ENCODE peak calls at places on chromosome 2, in seven cellular contexts. One of them, this sample, is unnamed.
A peak's percentile ranks its signal among the peaks of the same experiment; 100 is the strongest.

GRCh38 chr2:72770879-72771461 is 54.9 kb downstream of the EXOC6B start:
- DNase-seq in H9: no peak
- DNase-seq in colonic mucosa: peak; percentile 78
- DNase-seq in astrocyte: peak; percentile 36
- DNase-seq in K562: peak; percentile 41
- DNase-seq in mammary epithelial cell: peak; percentile 60
- DNase-seq in adipocyte: peak; percentile 93
- DNase-seq in this sample: peak; percentile 84

GRCh38 chr2:150997066-150997465 is 264.6 kb downstream of the RBM43 start:
- DNase-seq in colonic mucosa: no peak
- DNase-seq in astrocyte: no peak
- DNase-seq in adipocyte: peak; percentile 10
- DNase-seq in K562: no peak
- DNase-seq in H9: no peak
- DNase-seq in mammary epithelial cell: no peak
- DNase-seq in this sample: no peak

GRCh38 chr2:61722311-61722710 is 131.5 kb downstream of the FAM161A start:
- DNase-seq in mammary epithelial cell: no peak
- DNase-seq in astrocyte: no peak
- DNase-seq in colonic mucosa: no peak
- DNase-seq in H9: no peak
- DNase-seq in adipocyte: no peak
- DNase-seq in K562: no peak
- DNase-seq in this sample: no peak

GRCh38 chr2:2896011-2896410 is 481.6 kb downstream of the EIPR1 start:
- DNase-seq in colonic mucosa: no peak
- DNase-seq in astrocyte: no peak
- DNase-seq in K562: no peak
- DNase-seq in adipocyte: no peak
- DNase-seq in mammary epithelial cell: no peak
- DNase-seq in H9: no peak
- DNase-seq in this sample: no peak

GRCh38 chr2:58812766-58813344 is 571.7 kb upstream of the FANCL start:
- DNase-seq in K562: no peak
- DNase-seq in astrocyte: no peak
- DNase-seq in mammary epithelial cell: no peak
- DNase-seq in adipocyte: no peak
- DNase-seq in H9: no peak
- DNase-seq in colonic mucosa: no peak
- DNase-seq in this sample: no peak

GRCh38 chr2:120977582-120978358 is 242.1 kb downstream of the GLI2 start:
- DNase-seq in H9: no peak
- DNase-seq in K562: no peak
- DNase-seq in adipocyte: no peak
- DNase-seq in astrocyte: no peak
- DNase-seq in mammary epithelial cell: no peak
- DNase-seq in colonic mucosa: no peak
- DNase-seq in this sample: no peak

GRCh38 chr2:238097988-238098853 is 1.9 kb upstream of the ESPNL start:
- DNase-seq in mammary epithelial cell: no peak
- DNase-seq in astrocyte: peak; percentile 7
- DNase-seq in H9: peak; percentile 84
- DNase-seq in adipocyte: peak; percentile 39
- DNase-seq in K562: peak; percentile 92
- DNase-seq in colonic mucosa: peak; percentile 89
- DNase-seq in this sample: peak; percentile 79

GRCh38 chr2:202032841-202033316 is 776 bp upstream of the FZD7 start:
- DNase-seq in K562: peak; percentile 57
- DNase-seq in colonic mucosa: peak; percentile 41
- DNase-seq in mammary epithelial cell: peak; percentile 66
- DNase-seq in adipocyte: peak; percentile 82
- DNase-seq in H9: peak; percentile 67
- DNase-seq in astrocyte: no peak
- DNase-seq in this sample: peak; percentile 16

GRCh38 chr2:179460101-179460500 is 195.5 kb upstream of the SESTD1 start:
- DNase-seq in K562: no peak
- DNase-seq in H9: no peak
- DNase-seq in adipocyte: no peak
- DNase-seq in mammary epithelial cell: no peak
- DNase-seq in colonic mucosa: no peak
- DNase-seq in astrocyte: no peak
- DNase-seq in this sample: no peak

GRCh38 chr2:25314514-25315315 is 27.0 kb downstream of the DNMT3A start:
- DNase-seq in adipocyte: peak; percentile 9
- DNase-seq in mammary epithelial cell: no peak
- DNase-seq in H9: peak; percentile 91
- DNase-seq in K562: no peak
- DNase-seq in colonic mucosa: peak; percentile 54
- DNase-seq in astrocyte: peak; percentile 38
- DNase-seq in this sample: peak; percentile 53

GRCh38 chr2:126736133-126736874 is 80.3 kb downstream of the GYPC start:
- DNase-seq in colonic mucosa: peak; percentile 24
- DNase-seq in K562: no peak
- DNase-seq in astrocyte: no peak
- DNase-seq in adipocyte: no peak
- DNase-seq in mammary epithelial cell: no peak
- DNase-seq in H9: no peak
- DNase-seq in this sample: no peak

GRCh38 chr2:25740810-25741381 is 67.5 kb upstream of the DTNB start:
- DNase-seq in adipocyte: no peak
- DNase-seq in colonic mucosa: no peak
- DNase-seq in astrocyte: peak; percentile 10
- DNase-seq in H9: no peak
- DNase-seq in K562: no peak
- DNase-seq in mammary epithelial cell: peak; percentile 21
- DNase-seq in this sample: no peak

GRCh38 chr2:231068525-231069222 is 12.0 kb downstream of the PSMD1 start:
- DNase-seq in H9: no peak
- DNase-seq in mammary epithelial cell: peak; percentile 54
- DNase-seq in astrocyte: peak; percentile 55
- DNase-seq in adipocyte: peak; percentile 4
- DNase-seq in K562: peak; percentile 16
- DNase-seq in colonic mucosa: no peak
- DNase-seq in this sample: peak; percentile 72

GRCh38 chr2:17851731-17852585 is 26.5 kb upstream of the KCNS3 start:
- DNase-seq in colonic mucosa: peak; percentile 49
- DNase-seq in adipocyte: peak; percentile 86
- DNase-seq in astrocyte: peak; percentile 48
- DNase-seq in H9: peak; percentile 63
- DNase-seq in mammary epithelial cell: peak; percentile 58
- DNase-seq in K562: peak; percentile 57
- DNase-seq in this sample: peak; percentile 51

GRCh38 chr2:16226942-16227664 is 286.8 kb downstream of the MYCN start:
- DNase-seq in K562: no peak
- DNase-seq in mammary epithelial cell: no peak
- DNase-seq in H9: no peak
- DNase-seq in adipocyte: no peak
- DNase-seq in astrocyte: no peak
- DNase-seq in colonic mucosa: no peak
- DNase-seq in this sample: no peak

GRCh38 chr2:133521146-133521745 is 47.0 kb downstream of the NCKAP5 start:
- DNase-seq in colonic mucosa: no peak
- DNase-seq in H9: no peak
- DNase-seq in adipocyte: peak; percentile 15
- DNase-seq in mammary epithelial cell: no peak
- DNase-seq in astrocyte: no peak
- DNase-seq in K562: no peak
- DNase-seq in this sample: no peak

GRCh38 chr2:220660277-220661155 is 911.6 kb downstream of the EPHA4 start:
- DNase-seq in adipocyte: peak; percentile 25
- DNase-seq in colonic mucosa: peak; percentile 21
- DNase-seq in K562: no peak
- DNase-seq in astrocyte: no peak
- DNase-seq in H9: no peak
- DNase-seq in mammary epithelial cell: peak; percentile 12
- DNase-seq in this sample: no peak

GRCh38 chr2:5720426-5720825 is 28.2 kb downstream of the SOX11 start:
- DNase-seq in mammary epithelial cell: no peak
- DNase-seq in colonic mucosa: no peak
- DNase-seq in H9: no peak
- DNase-seq in K562: no peak
- DNase-seq in adipocyte: peak; percentile 48
- DNase-seq in astrocyte: peak; percentile 61
- DNase-seq in this sample: no peak

GRCh38 chr2:88190808-88191721 is 20.9 kb downstream of the THNSL2 start:
- DNase-seq in K562: peak; percentile 81
- DNase-seq in adipocyte: peak; percentile 66
- DNase-seq in H9: peak; percentile 82
- DNase-seq in mammary epithelial cell: peak; percentile 13
- DNase-seq in colonic mucosa: peak; percentile 31
- DNase-seq in astrocyte: peak; percentile 2
- DNase-seq in this sample: peak; percentile 29

GRCh38 chr2:224838335-224838734 is 122.2 kb upstream of the CCDC195 start:
- DNase-seq in adipocyte: peak; percentile 81
- DNase-seq in H9: no peak
- DNase-seq in colonic mucosa: no peak
- DNase-seq in astrocyte: peak; percentile 45
- DNase-seq in mammary epithelial cell: no peak
- DNase-seq in K562: no peak
- DNase-seq in this sample: peak; percentile 40

GRCh38 chr2:108907822-108908716 is 81.0 kb downstream of the EDAR start:
- DNase-seq in K562: no peak
- DNase-seq in mammary epithelial cell: no peak
- DNase-seq in adipocyte: no peak
- DNase-seq in astrocyte: no peak
- DNase-seq in H9: peak; percentile 25
- DNase-seq in colonic mucosa: no peak
- DNase-seq in this sample: no peak

GRCh38 chr2:45944075-45944474 is 292.6 kb downstream of the PRKCE start:
- DNase-seq in adipocyte: peak; percentile 67
- DNase-seq in colonic mucosa: no peak
- DNase-seq in K562: no peak
- DNase-seq in astrocyte: peak; percentile 80
- DNase-seq in mammary epithelial cell: peak; percentile 52
- DNase-seq in H9: no peak
- DNase-seq in this sample: peak; percentile 63

GRCh38 chr2:68719912-68720311 is 14.7 kb upstream of the ARHGAP25 start:
- DNase-seq in astrocyte: no peak
- DNase-seq in adipocyte: no peak
- DNase-seq in H9: no peak
- DNase-seq in K562: no peak
- DNase-seq in mammary epithelial cell: no peak
- DNase-seq in colonic mucosa: no peak
- DNase-seq in this sample: no peak

GRCh38 chr2:216320852-216321251 is 51.4 kb downstream of the MARCHF4 start:
- DNase-seq in mammary epithelial cell: no peak
- DNase-seq in adipocyte: peak; percentile 61
- DNase-seq in H9: no peak
- DNase-seq in astrocyte: no peak
- DNase-seq in K562: no peak
- DNase-seq in colonic mucosa: no peak
- DNase-seq in this sample: no peak

GRCh38 chr2:7053650-7054262 is 136.5 kb downstream of the RNF144A start:
- DNase-seq in adipocyte: no peak
- DNase-seq in H9: no peak
- DNase-seq in colonic mucosa: peak; percentile 29
- DNase-seq in K562: no peak
- DNase-seq in astrocyte: no peak
- DNase-seq in mammary epithelial cell: no peak
- DNase-seq in this sample: no peak

DNA sequence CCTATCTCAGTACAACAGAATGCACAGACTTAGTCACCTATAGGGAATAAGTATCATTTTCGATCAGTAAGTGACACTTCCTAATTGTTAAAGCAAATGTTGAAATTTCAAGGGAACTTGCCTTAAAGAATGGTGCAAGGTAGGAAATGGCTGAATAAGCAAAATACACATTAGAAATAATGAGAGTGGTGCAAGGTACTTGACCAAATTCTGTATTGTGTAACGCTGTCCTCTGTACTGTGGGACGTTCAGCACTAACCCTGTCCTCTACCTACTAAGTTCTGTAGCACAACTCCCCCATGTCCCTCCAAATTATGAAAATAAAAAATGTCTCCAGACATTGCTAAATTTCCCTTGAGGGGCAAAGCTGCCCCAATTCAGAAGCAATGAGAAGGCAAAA is 19.4 kb downstream of the MMADHC start:
- DNase-seq in colonic mucosa: no peak
- DNase-seq in adipocyte: no peak
- DNase-seq in H9: no peak
- DNase-seq in mammary epithelial cell: no peak
- DNase-seq in astrocyte: no peak
- DNase-seq in K562: no peak
- DNase-seq in this sample: no peak
- H3K9ac ChIP-seq in colonic mucosa: no peak overlapping the region
- H3K9ac ChIP-seq in adipocyte: no peak overlapping the region
- H3K9ac ChIP-seq in H9: no peak overlapping the region
- H3K9ac ChIP-seq in mammary epithelial cell: no peak overlapping the region
- H3K9ac ChIP-seq in astrocyte: no peak overlapping the region
- H3K9ac ChIP-seq in K562: no peak overlapping the region
- H3K9ac ChIP-seq in this sample: no peak overlapping the region

GRCh38 chr2:84939426-84940087 is 31.4 kb upstream of the KCMF1 start:
- DNase-seq in mammary epithelial cell: peak; percentile 40
- DNase-seq in H9: no peak
- DNase-seq in colonic mucosa: peak; percentile 84
- DNase-seq in K562: no peak
- DNase-seq in adipocyte: no peak
- DNase-seq in astrocyte: no peak
- DNase-seq in this sample: no peak
- H3K9ac ChIP-seq in mammary epithelial cell: no peak overlapping the region
- H3K9ac ChIP-seq in H9: no peak overlapping the region
- H3K9ac ChIP-seq in colonic mucosa: peak overlapping the region; percentile 33
- H3K9ac ChIP-seq in K562: peak overlapping the region; percentile 4
- H3K9ac ChIP-seq in adipocyte: no peak overlapping the region
- H3K9ac ChIP-seq in astrocyte: no peak overlapping the region
- H3K9ac ChIP-seq in this sample: no peak overlapping the region

GRCh38 chr2:219552382-219553167 is 8.7 kb downstream of the TMEM198 start:
- DNase-seq in adipocyte: peak; percentile 93
- DNase-seq in astrocyte: peak; percentile 57
- DNase-seq in mammary epithelial cell: peak; percentile 78
- DNase-seq in K562: peak; percentile 84
- DNase-seq in H9: no peak
- DNase-seq in colonic mucosa: peak; percentile 91
- DNase-seq in this sample: peak; percentile 78
- H3K9ac ChIP-seq in adipocyte: peak overlapping the region; percentile 64
- H3K9ac ChIP-seq in astrocyte: peak overlapping the region; percentile 72
- H3K9ac ChIP-seq in mammary epithelial cell: no peak overlapping the region
- H3K9ac ChIP-seq in K562: peak overlapping the region; percentile 73
- H3K9ac ChIP-seq in H9: no peak overlapping the region
- H3K9ac ChIP-seq in colonic mucosa: peak overlapping the region; percentile 56
- H3K9ac ChIP-seq in this sample: no peak overlapping the region

GRCh38 chr2:27255187-27255586 is 7.7 kb downstream of the SLC30A3 start:
- DNase-seq in adipocyte: no peak
- DNase-seq in K562: peak; percentile 79
- DNase-seq in astrocyte: no peak
- DNase-seq in H9: no peak
- DNase-seq in mammary epithelial cell: no peak
- DNase-seq in colonic mucosa: no peak
- DNase-seq in this sample: peak; percentile 73
- H3K9ac ChIP-seq in adipocyte: no peak overlapping the region
- H3K9ac ChIP-seq in K562: peak overlapping the region; percentile 78
- H3K9ac ChIP-seq in astrocyte: no peak overlapping the region
- H3K9ac ChIP-seq in H9: no peak overlapping the region
- H3K9ac ChIP-seq in mammary epithelial cell: no peak overlapping the region
- H3K9ac ChIP-seq in colonic mucosa: no peak overlapping the region
- H3K9ac ChIP-seq in this sample: no peak overlapping the region

DNA sequence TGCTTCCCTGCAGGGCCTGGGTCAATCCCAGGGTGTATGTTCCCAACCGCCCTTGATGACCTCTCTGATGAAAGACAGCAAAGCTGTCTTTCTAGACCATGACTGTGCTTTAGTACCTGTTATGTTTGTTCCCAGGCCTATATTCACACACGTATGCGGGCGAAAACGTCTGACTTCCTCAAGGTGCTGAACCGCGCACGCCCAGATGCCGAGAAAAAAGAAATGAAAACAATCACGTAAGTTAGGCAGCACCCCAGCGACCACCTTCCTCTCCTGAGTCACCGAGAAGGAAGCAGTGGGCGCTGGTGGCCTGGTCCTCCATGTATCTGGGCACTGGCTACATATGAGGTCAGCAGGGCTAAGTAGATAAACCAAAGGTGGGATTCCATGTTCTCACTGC is 11.1 kb upstream of the GPBAR1 start:
- DNase-seq in K562: no peak
- DNase-seq in colonic mucosa: no peak
- DNase-seq in mammary epithelial cell: no peak
- DNase-seq in H9: no peak
- DNase-seq in adipocyte: no peak
- DNase-seq in astrocyte: no peak
- DNase-seq in this sample: no peak
- H3K9ac ChIP-seq in K562: no peak overlapping the region
- H3K9ac ChIP-seq in colonic mucosa: no peak overlapping the region
- H3K9ac ChIP-seq in mammary epithelial cell: no peak overlapping the region
- H3K9ac ChIP-seq in H9: no peak overlapping the region
- H3K9ac ChIP-seq in adipocyte: no peak overlapping the region
- H3K9ac ChIP-seq in astrocyte: no peak overlapping the region
- H3K9ac ChIP-seq in this sample: no peak overlapping the region

This sample was measured in endothelial cell of umbilical vein.